ENCODE peak calls at places on chromosomes 16 and 17, in five cellular contexts. O, T, E, B and S are unnamed samples.

GRCh38 chr17:10226930-10227695 is 28.7 kb upstream of the GAS7 start:
- DNase-seq in T (no peak), E (no peak), B (peak), O (peak), S (peak)

GRCh38 chr17:40779181-40779909 is 3.0 kb downstream of the KRT27 start:
- DNase-seq in B (no peak), T (peak), O (no peak), E (no peak), S (no peak)

GRCh38 chr17:3527896-3528603 is 29.6 kb downstream of the TRPV3 start:
- DNase-seq in B (no peak), O (no peak), E (no peak), T (no peak), S (no peak)

GRCh38 chr16:86740817-86741799 is 162.8 kb downstream of the FOXL1 start:
- DNase-seq in B (peak), T (no peak), E (no peak), O (no peak), S (no peak)

GRCh38 chr17:61455754-61456681 is 3.8 kb downstream of the TBX4 start:
- DNase-seq in O (no peak), B (no peak), T (no peak), E (no peak), S (no peak)

GRCh38 chr17:34452769-34453168 is 89.7 kb upstream of the CCL1 start:
- DNase-seq in E (no peak), B (no peak), O (no peak), T (no peak), S (no peak)

GRCh38 chr17:29958947-29959657 is 17.7 kb downstream of the EFCAB5 start:
- DNase-seq in O (no peak), B (no peak), E (no peak), T (no peak), S (no peak)

GRCh38 chr16:72371307-72372081 is 199.5 kb upstream of the PMFBP1 start:
- DNase-seq in T (no peak), O (no peak), B (no peak), E (no peak), S (no peak)

GRCh38 chr16:21701271-21701670 is 37.5 kb downstream of the OTOA start:
- DNase-seq in E (no peak), T (no peak), O (no peak), B (no peak), S (no peak)

GRCh38 chr16:2449118-2449517 is 10.8 kb upstream of the TEDC2 start:
- DNase-seq in O (no peak), T (no peak), E (no peak), B (no peak), S (no peak)

GRCh38 chr16:76955629-76956028 is 235.4 kb upstream of the MON1B start:
- DNase-seq in E (no peak), B (no peak), O (no peak), T (no peak), S (no peak)

GRCh38 chr17:47203984-47204721 is 5.0 kb upstream of the MYL4 start:
- DNase-seq in B (no peak), T (no peak), E (no peak), O (no peak), S (no peak)

GRCh38 chr17:37708616-37709212 is 36.1 kb downstream of the HNF1B start:
- DNase-seq in T (no peak), B (no peak), O (no peak), E (no peak), S (no peak)

GRCh38 chr17:9231449-9232154 is 210.3 kb downstream of the NTN1 start:
- DNase-seq in O (no peak), B (no peak), E (no peak), T (no peak), S (no peak)

GRCh38 chr16:5516115-5516514 is 418.5 kb upstream of the EEF2KMT start:
- DNase-seq in B (no peak), E (no peak), T (no peak), O (no peak), S (no peak)

GRCh38 chr16:77183137-77183536 is 7.9 kb upstream of the MON1B start:
- DNase-seq in O (no peak), B (no peak), T (no peak), E (no peak), S (no peak)

GRCh38 chr17:2016494-2016893 is 8.6 kb downstream of the RTN4RL1 start:
- DNase-seq in T (no peak), O (no peak), B (no peak), E (no peak), S (no peak)

GRCh38 chr17:80358131-80358530 is 56.8 kb upstream of the ENDOV start:
- DNase-seq in E (no peak), O (no peak), T (no peak), B (no peak), S (no peak)

GRCh38 chr17:27976331-27976730 is 66.1 kb upstream of the NLK start:
- DNase-seq in B (no peak), E (no peak), O (no peak), T (no peak), S (no peak)

GRCh38 chr17:8894189-8894611 is 26.7 kb upstream of the PIK3R6 start:
- DNase-seq in O (no peak), B (no peak), E (no peak), T (no peak), S (no peak)